ENCODE peak calls at places on chromosome X, in ten cellular contexts. W is BE2C, H is mammary epithelial cell, N is spleen, V is cardiac fibroblast, D is GM12865, C is Calu3, M is CD14-positive monocyte, E is IMR-90, Y is AG10803. O is an unnamed sample.

GRCh38 chrX:72396117-72396516 is 90.4 kb upstream of the CITED1 start:
- DNase-seq in W (no peak), H (no peak), N (no peak), V (peak), D (no peak), C (no peak), M (no peak), E (no peak), Y (no peak), O (no peak)

GRCh38 chrX:78753571-78753970 is 6.1 kb downstream of the LPAR4 start:
- DNase-seq in W (no peak), H (no peak), N (no peak), V (no peak), D (no peak), C (no peak), M (no peak), E (no peak), Y (no peak), O (no peak)

GRCh38 chrX:112642349-112642748 is 37.4 kb downstream of the LHFPL1 start:
- DNase-seq in W (peak), H (peak), N (no peak), V (peak), D (peak), C (peak), M (no peak), E (peak), Y (peak), O (peak)

GRCh38 chrX:120560405-120560841 is 339 bp downstream of the CUL4B start:
- DNase-seq in W (peak), H (peak), N (peak), V (no peak), D (peak), C (peak), M (no peak), E (peak), Y (peak), O (no peak)

GRCh38 chrX:13470680-13470967 is 98.8 kb upstream of the EGFL6 start:
- DNase-seq in W (no peak), H (no peak), N (no peak), V (no peak), D (no peak), C (no peak), M (no peak), E (no peak), Y (no peak), O (no peak)

GRCh38 chrX:49999048-49999447 is 76.7 kb downstream of the CLCN5 start:
- DNase-seq in W (no peak), H (peak), N (no peak), V (no peak), D (no peak), C (no peak), M (no peak), E (no peak), Y (peak), O (no peak)

GRCh38 chrX:100980608-100981497 is 11.3 kb downstream of the ARL13A start:
- DNase-seq in W (peak), H (peak), N (no peak), V (peak), D (no peak), C (peak), M (no peak), E (peak), Y (peak), O (no peak)

GRCh38 chrX:150929058-150929457 is 30.6 kb upstream of the CD99L2 start:
- DNase-seq in W (no peak), H (no peak), N (no peak), V (no peak), D (no peak), C (no peak), M (no peak), E (no peak), Y (no peak), O (no peak)

GRCh38 chrX:46953597-46953996 is 41.4 kb downstream of the JADE3 start:
- DNase-seq in W (no peak), H (no peak), N (no peak), V (peak), D (peak), C (no peak), M (no peak), E (no peak), Y (no peak), O (peak)

GRCh38 chrX:140091276-140091886 is 126.1 kb upstream of the CXorf66 start:
- DNase-seq in W (peak), H (no peak), N (peak), V (no peak), D (no peak), C (no peak), M (peak), E (no peak), Y (peak), O (peak)
- TF ChIP-seq CTCF in W (no peak), H (no peak), N (no peak), V (no peak), D (no peak), C (no peak), M (no peak), E (peak), Y (no peak), O (no peak)

GRCh38 chrX:136198678-136199243 is 51.4 kb downstream of the FHL1 start:
- DNase-seq in W (no peak), H (no peak), N (no peak), V (no peak), D (no peak), C (no peak), M (no peak), E (no peak), Y (no peak), O (no peak)

GRCh38 chrX:136202889-136203288 is 48.3 kb downstream of the MAP7D3 start:
- DNase-seq in W (no peak), H (no peak), N (no peak), V (peak), D (no peak), C (no peak), M (no peak), E (peak), Y (peak), O (no peak)

GRCh38 chrX:136199365-136199764 is 51.8 kb downstream of the MAP7D3 start:
- DNase-seq in W (no peak), H (peak), N (no peak), V (no peak), D (no peak), C (no peak), M (no peak), E (peak), Y (no peak), O (no peak)

GRCh38 chrX:136201601-136202000 is 49.6 kb downstream of the MAP7D3 start:
- DNase-seq in W (no peak), H (no peak), N (no peak), V (no peak), D (no peak), C (no peak), M (no peak), E (no peak), Y (no peak), O (no peak)

GRCh38 chrX:136200466-136200865 is 50.7 kb downstream of the MAP7D3 start:
- DNase-seq in W (no peak), H (peak), N (no peak), V (peak), D (peak), C (peak), M (no peak), E (peak), Y (peak), O (no peak)
- TF ChIP-seq CTCF in W (peak), H (no peak), N (no peak), V (peak), D (peak), C (no peak), M (no peak), E (peak), Y (peak), O (peak)

GRCh38 chrX:63466690-63467089 is 115.6 kb upstream of the SPIN4 start:
- DNase-seq in W (no peak), H (no peak), N (no peak), V (no peak), D (no peak), C (no peak), M (no peak), E (no peak), Y (no peak), O (no peak)
- TF ChIP-seq CTCF in W (peak), H (no peak), N (no peak), V (peak), D (no peak), C (no peak), M (no peak), E (no peak), Y (no peak), O (no peak)

GRCh38 chrX:88425739-88426138 is 321.3 kb upstream of the CPXCR1 start:
- DNase-seq in W (no peak), H (no peak), N (no peak), V (peak), D (no peak), C (no peak), M (no peak), E (no peak), Y (no peak), O (no peak)
- TF ChIP-seq CTCF in W (peak), H (no peak), N (no peak), V (no peak), D (no peak), C (no peak), M (no peak), E (peak), Y (no peak), O (no peak)

DNA sequence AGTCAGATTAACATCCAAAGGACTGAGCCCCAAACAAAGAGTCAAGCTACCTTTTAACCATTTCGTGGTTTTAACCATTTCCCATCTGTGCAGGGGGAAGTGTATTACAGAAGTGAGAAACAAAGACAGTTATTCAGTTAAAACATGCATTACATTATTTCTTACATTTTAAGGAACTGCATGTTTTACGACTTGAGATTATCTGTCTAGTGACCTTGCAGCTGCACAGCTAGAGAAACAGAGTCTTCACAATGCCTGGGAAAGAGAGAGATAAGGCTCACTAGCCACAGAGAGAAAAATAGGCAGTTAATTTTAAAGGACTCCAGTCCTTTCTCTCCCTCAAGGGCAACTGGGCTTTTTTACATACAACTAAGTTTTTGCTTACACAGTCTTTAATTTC is 48.7 kb upstream of the KLHL4 start:
- DNase-seq in W (no peak), H (no peak), N (no peak), V (no peak), D (no peak), C (no peak), M (no peak), E (no peak), Y (no peak), O (no peak)
- TF ChIP-seq CTCF in W (no peak), H (no peak), N (no peak), V (no peak), D (no peak), C (no peak), M (no peak), E (no peak), Y (no peak), O (no peak)

DNA sequence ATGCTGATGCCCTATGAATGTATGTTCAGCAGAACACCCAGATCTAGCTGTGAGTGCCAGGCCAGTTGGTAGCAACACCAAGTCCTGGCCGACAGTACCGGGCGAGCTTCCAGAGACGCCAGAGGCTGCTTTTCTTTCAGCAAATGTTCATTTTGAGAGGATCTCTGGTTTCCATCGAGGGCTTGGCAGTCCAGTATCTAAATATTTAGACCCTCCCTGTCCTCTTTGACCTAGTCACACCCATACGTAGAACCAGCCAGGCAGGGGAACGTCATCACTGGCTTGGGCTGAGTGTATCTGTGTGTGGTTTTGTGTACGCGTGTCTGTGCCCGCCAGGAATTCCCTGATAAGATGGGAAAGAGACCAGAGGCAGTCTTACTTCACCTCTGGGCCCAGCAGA is 14.8 kb upstream of the ELF4 start:
- DNase-seq in W (peak), H (peak), N (no peak), V (peak), D (no peak), C (no peak), M (no peak), E (no peak), Y (peak), O (no peak)
- TF ChIP-seq CTCF in W (no peak), H (no peak), N (no peak), V (no peak), D (no peak), C (no peak), M (no peak), E (no peak), Y (no peak), O (no peak)

GRCh38 chrX:118612290-118612689 is 115.1 kb upstream of the IL13RA1 start:
- DNase-seq in W (no peak), H (no peak), N (no peak), V (no peak), D (no peak), C (no peak), M (no peak), E (no peak), Y (no peak), O (no peak)
- TF ChIP-seq CTCF in W (no peak), H (no peak), N (no peak), V (no peak), D (no peak), C (no peak), M (no peak), E (no peak), Y (no peak), O (no peak)